ENCODE peak calls at places on chromosome 17, in nine cellular contexts. S, E, K, F, Y, L, X, G and A are unnamed samples.

GRCh38 chr17:64125937-64126336 is 4.0 kb downstream of the ERN1 start:
- DNase-seq in G (no peak), E (no peak), Y (no peak), S (no peak), X (no peak), L (no peak), K (no peak), F (no peak), A (no peak)

GRCh38 chr17:65459667-65460415 is 101.6 kb downstream of the AXIN2 start:
- DNase-seq in L (no peak), G (no peak), F (no peak), X (no peak), S (no peak), Y (no peak), K (no peak), E (no peak), A (no peak)

GRCh38 chr17:83178533-83179201 is 99.3 kb downstream of the METRNL start:
- DNase-seq in L (peak; percentile 5), S (no peak), E (no peak), F (peak; percentile 6), K (no peak), X (peak; percentile 16), Y (no peak), G (no peak), A (no peak)

GRCh38 chr17:82241183-82241925 is 12.5 kb downstream of the SLC16A3 start:
- DNase-seq in L (no peak), X (no peak), G (peak; percentile 93), K (peak; percentile 63), S (no peak), E (no peak), Y (no peak), F (peak; percentile 50), A (no peak)

GRCh38 chr17:77555110-77555509 is 403.4 kb upstream of the TNRC6C start:
- DNase-seq in X (no peak), Y (no peak), K (no peak), E (no peak), L (no peak), F (no peak), S (no peak), G (no peak), A (no peak)

GRCh38 chr17:67151717-67152116 is 93.3 kb downstream of the HELZ start:
- DNase-seq in G (no peak), X (no peak), S (peak; percentile 16), F (no peak), E (no peak), Y (no peak), K (no peak), L (no peak), A (no peak)

GRCh38 chr17:39777534-39778365 is 40.0 kb downstream of the GRB7 start:
- DNase-seq in K (no peak), S (no peak), L (no peak), F (peak; percentile 56), G (no peak), E (no peak), X (no peak), Y (no peak), A (no peak)

GRCh38 chr17:56896217-56896967 is 17.5 kb downstream of the TRIM25 start:
- DNase-seq in E (no peak), X (no peak), G (no peak), L (no peak), Y (no peak), S (no peak), K (no peak), F (no peak), A (no peak)

GRCh38 chr17:19683117-19683516 is 33.3 kb downstream of the SLC47A2 start:
- DNase-seq in Y (no peak), G (no peak), S (no peak), X (no peak), K (no peak), L (no peak), E (no peak), F (no peak), A (no peak)

GRCh38 chr17:55734128-55734781 is 11.6 kb upstream of the TMEM100 start:
- DNase-seq in G (no peak), X (peak; percentile 49), Y (no peak), K (no peak), L (no peak), E (no peak), S (no peak), F (no peak), A (no peak)

GRCh38 chr17:50346313-50347086 is 574 bp downstream of the XYLT2 start:
- DNase-seq in X (peak; percentile 59), E (peak; percentile 12), L (peak; percentile 50), K (peak; percentile 54), G (peak; percentile 33), F (peak; percentile 46), Y (no peak), S (no peak), A (no peak)

GRCh38 chr17:29461807-29462206 is 71.6 kb downstream of the TAOK1 start:
- DNase-seq in G (no peak), F (no peak), K (no peak), X (no peak), L (no peak), E (no peak), S (no peak), Y (no peak), A (no peak)

GRCh38 chr17:41428591-41429326 is 4.4 kb upstream of the KRT37 start:
- DNase-seq in X (peak; percentile 16), E (no peak), S (no peak), Y (no peak), L (no peak), K (no peak), G (no peak), F (no peak), A (no peak)

GRCh38 chr17:68937890-68938514 is 17.2 kb downstream of the ABCA8 start:
- DNase-seq in G (no peak), S (no peak), L (no peak), K (no peak), E (no peak), X (no peak), Y (no peak), F (no peak), A (no peak)

GRCh38 chr17:19812407-19812806 is 55.3 kb downstream of the ULK2 start:
- DNase-seq in L (no peak), Y (no peak), S (no peak), E (no peak), K (no peak), G (no peak), X (no peak), F (no peak), A (no peak)

GRCh38 chr17:2400877-2401425 is at the start of gene MNT:
- DNase-seq in E (peak; percentile 90), K (peak; percentile 94), S (peak; percentile 82), F (peak; percentile 92), Y (peak; percentile 94), X (peak; percentile 97), G (peak; percentile 96), L (peak; percentile 95), A (peak; percentile 91)

GRCh38 chr17:72474243-72474642 is 353.4 kb downstream of the SOX9 start:
- DNase-seq in G (no peak), S (no peak), Y (no peak), X (no peak), F (no peak), E (no peak), K (no peak), L (no peak), A (no peak)

GRCh38 chr17:83079340-83079747 is at the start of gene METRNL:
- DNase-seq in L (peak; percentile 78), K (peak; percentile 87), G (peak; percentile 77), F (peak; percentile 78), E (peak; percentile 57), Y (peak; percentile 66), S (no peak), X (peak; percentile 87), A (peak; percentile 36)

GRCh38 chr17:38702166-38702899 is 2.7 kb upstream of the MLLT6 start:
- DNase-seq in L (peak; percentile 89), K (peak; percentile 91), Y (peak; percentile 78), F (peak; percentile 85), E (peak; percentile 76), G (peak; percentile 86), S (peak; percentile 73), X (peak; percentile 90), A (peak; percentile 75)

DNA sequence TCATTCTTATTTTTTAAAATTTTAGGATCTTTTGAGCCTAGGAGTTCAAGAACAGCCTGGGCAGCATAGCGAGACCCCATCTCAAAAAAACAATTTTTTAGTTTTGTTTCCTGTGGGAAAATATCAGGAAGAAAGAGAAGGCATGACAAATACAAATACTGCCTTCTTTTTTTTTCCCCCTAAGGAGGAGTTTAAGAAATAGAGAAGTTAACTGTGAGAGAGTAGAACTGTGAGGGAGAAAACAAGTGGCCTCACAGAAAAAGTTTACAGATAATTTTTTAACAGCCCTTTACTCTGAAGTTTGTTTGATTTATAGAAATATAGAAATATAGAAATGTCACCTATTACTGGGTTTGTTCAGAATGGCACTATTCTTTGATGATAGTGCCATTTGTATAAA is 21.1 kb downstream of the TTYH2 start:
- DNase-seq in Y (no peak), L (no peak), G (no peak), X (no peak), E (no peak), F (no peak), K (no peak), S (no peak), A (no peak)
- H3K4me3 ChIP-seq in Y (no peak overlapping the region), L (no peak overlapping the region), G (no peak overlapping the region), X (no peak overlapping the region), E (no peak overlapping the region), F (no peak overlapping the region), K (no peak overlapping the region), S (no peak overlapping the region), A (no peak overlapping the region)

GRCh38 chr17:44111777-44112176 is 11.7 kb downstream of the HDAC5 start:
- DNase-seq in S (no peak), Y (no peak), L (no peak), G (no peak), E (no peak), K (no peak), F (no peak), X (no peak), A (no peak)
- H3K4me1 ChIP-seq in S (peaks cover 66% of the 10 kb centered on the region), Y (peaks cover 18% of the 10 kb centered on the region), L (peaks cover 59% of the 10 kb centered on the region), G (peaks cover 72% of the 10 kb centered on the region), E (peaks cover 22% of the 10 kb centered on the region), K (peaks cover 37% of the 10 kb centered on the region), F (peaks cover 9% of the 10 kb centered on the region), X (peaks cover 12% of the 10 kb centered on the region), A (peaks cover 12% of the 10 kb centered on the region)

GRCh38 chr17:10803350-10803749 is 549 bp downstream of the TMEM238L start:
- DNase-seq in X (no peak), G (no peak), L (no peak), K (no peak), Y (no peak), S (no peak), F (no peak), E (no peak), A (no peak)
- H3K4me3 ChIP-seq in X (no peak overlapping the region), G (no peak overlapping the region), L (no peak overlapping the region), K (peak overlapping the region; percentile 40), Y (no peak overlapping the region), S (no peak overlapping the region), F (peak overlapping the region; percentile 69), E (no peak overlapping the region), A (no peak overlapping the region)

DNA sequence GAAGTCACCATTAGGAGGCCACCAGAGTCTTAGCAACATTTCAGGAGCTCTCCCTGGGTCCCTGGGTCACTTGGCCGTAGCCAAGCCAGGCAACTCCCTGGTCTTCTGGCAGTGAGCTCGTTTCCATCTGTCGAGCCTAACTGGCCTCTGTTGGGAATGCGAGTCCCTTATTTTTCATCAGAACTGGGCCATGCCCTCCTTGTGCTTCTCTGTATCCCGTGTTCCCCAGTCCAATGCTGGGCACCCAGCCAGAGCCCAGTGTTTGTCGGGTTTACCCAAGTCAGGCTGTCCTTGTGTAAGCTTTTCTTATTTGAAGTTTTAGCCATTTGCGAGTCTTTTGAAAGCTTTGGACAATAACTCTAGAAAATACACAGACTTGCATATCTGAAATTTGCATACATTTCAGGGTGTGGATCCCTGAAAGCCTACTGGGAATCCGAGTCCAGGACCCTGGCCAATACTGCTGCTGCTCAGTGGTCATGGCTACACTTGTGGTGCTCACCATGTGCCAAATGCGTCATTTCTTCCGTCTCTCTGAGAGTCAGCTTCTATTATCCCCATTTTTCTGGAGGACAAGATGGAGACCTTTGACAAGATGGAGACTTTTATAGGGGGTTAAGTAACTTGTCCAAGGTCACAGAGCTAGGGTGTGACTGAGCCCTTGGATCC is 81.6 kb upstream of the LGALS9 start:
- DNase-seq in X (no peak), F (no peak), S (no peak), K (no peak), L (peak; percentile 82), Y (no peak), E (no peak), G (peak; percentile 91), A (no peak)
- H3K4me1 ChIP-seq in X (no peaks in the 10 kb centered on the region), F (peaks cover 5% of the 10 kb centered on the region), S (peaks cover 62% of the 10 kb centered on the region), K (no peaks in the 10 kb centered on the region), L (peaks cover 97% of the 10 kb centered on the region), Y (no peaks in the 10 kb centered on the region), E (peaks cover 10% of the 10 kb centered on the region), G (peaks cover 43% of the 10 kb centered on the region), A (peaks cover 8% of the 10 kb centered on the region)